ENCODE peak calls at places on chromosomes 13 and 19, in six cellular contexts. D is cardiac muscle cell, B is GM12864, U is heart right ventricle, W is epithelial cell of esophagus, C is AG04449. N is an unnamed sample.

GRCh38 chr19:36771275-36772231 is 1.1 kb downstream of the ZNF850 start:
- DNase-seq in D (peak), B (peak), U (peak), W (peak), C (peak), N (peak)

GRCh38 chr13:97165527-97166425 is 56.4 kb upstream of the MBNL2 start:
- DNase-seq in D (no peak), B (no peak), U (no peak), W (no peak), C (no peak), N (no peak)

GRCh38 chr13:59337070-59337469 is 826.7 kb downstream of the DIAPH3 start:
- DNase-seq in D (no peak), B (no peak), U (peak), W (no peak), C (no peak), N (no peak)

GRCh38 chr13:113528101-113528797 is 37.7 kb upstream of the DCUN1D2 start:
- DNase-seq in D (peak), B (no peak), U (no peak), W (no peak), C (no peak), N (no peak)

GRCh38 chr13:28415994-28416411 is 78.9 kb downstream of the FLT1 start:
- DNase-seq in D (no peak), B (no peak), U (no peak), W (peak), C (no peak), N (no peak)

GRCh38 chr13:51324714-51325440 is 14.6 kb upstream of the SERPINE3 start:
- DNase-seq in D (no peak), B (no peak), U (no peak), W (no peak), C (no peak), N (no peak)

GRCh38 chr19:48698046-48698445 is 2.3 kb downstream of the FUT2 start:
- DNase-seq in D (no peak), B (no peak), U (no peak), W (peak), C (no peak), N (no peak)

GRCh38 chr19:3161453-3161852 is 17.1 kb upstream of the S1PR4 start:
- DNase-seq in D (no peak), B (no peak), U (no peak), W (peak), C (no peak), N (no peak)

GRCh38 chr13:46100191-46100877 is 4.5 kb downstream of the CPB2 start:
- DNase-seq in D (no peak), B (no peak), U (no peak), W (peak), C (no peak), N (no peak)

GRCh38 chr19:1460033-1460995 is 10.4 kb downstream of the APC2 start:
- DNase-seq in D (no peak), B (no peak), U (no peak), W (no peak), C (no peak), N (no peak)

GRCh38 chr19:2237051-2237868 is 636 bp downstream of the SF3A2 start:
- DNase-seq in D (no peak), B (no peak), U (no peak), W (no peak), C (no peak), N (no peak)

GRCh38 chr13:112161441-112162301 is 94.7 kb downstream of the SOX1 start:
- DNase-seq in D (no peak), B (no peak), U (no peak), W (no peak), C (no peak), N (no peak)

GRCh38 chr13:97273341-97273831 is 51.3 kb downstream of the MBNL2 start:
- DNase-seq in D (no peak), B (no peak), U (no peak), W (peak), C (no peak), N (no peak)

GRCh38 chr13:21435710-21436151 is 23.4 kb downstream of the ZDHHC20 start:
- DNase-seq in D (no peak), B (peak), U (peak), W (peak), C (peak), N (peak)

GRCh38 chr19:28472111-28472510 is 740.8 kb downstream of the UQCRFS1 start:
- DNase-seq in D (no peak), B (no peak), U (no peak), W (no peak), C (no peak), N (no peak)

GRCh38 chr19:36110487-36111199 is at the start of gene OVOL3:
- DNase-seq in D (no peak), B (no peak), U (no peak), W (no peak), C (no peak), N (no peak)

GRCh38 chr13:101018720-101019119 is 344.1 kb upstream of the TMTC4 start:
- DNase-seq in D (no peak), B (no peak), U (no peak), W (peak), C (peak), N (peak)

GRCh38 chr19:703651-704446 is 4.9 kb upstream of the PALM start:
- DNase-seq in D (peak), B (no peak), U (peak), W (peak), C (no peak), N (no peak)

GRCh38 chr19:50330365-50331078 is 1.3 kb upstream of the KCNC3 start:
- DNase-seq in D (peak), B (no peak), U (peak), W (no peak), C (no peak), N (no peak)

GRCh38 chr13:112226320-112227002 is 149.7 kb upstream of the SPACA7 start:
- DNase-seq in D (no peak), B (no peak), U (no peak), W (no peak), C (no peak), N (no peak)

GRCh38 chr13:30159446-30159839 is 147.9 kb downstream of the KATNAL1 start:
- DNase-seq in D (no peak), B (no peak), U (no peak), W (peak), C (peak), N (no peak)

GRCh38 chr13:107581009-107581408 is 634.3 kb downstream of the LIG4 start:
- DNase-seq in D (no peak), B (no peak), U (no peak), W (no peak), C (no peak), N (no peak)

GRCh38 chr19:662207-662961 is 630 bp downstream of the RNF126 start:
- DNase-seq in D (peak), B (no peak), U (no peak), W (peak), C (no peak), N (no peak)

GRCh38 chr19:19637523-19638251 is 5.8 kb downstream of the GMIP start:
- DNase-seq in D (no peak), B (no peak), U (no peak), W (no peak), C (no peak), N (no peak)

GRCh38 chr13:111158136-111158805 is 43.2 kb downstream of the ARHGEF7 start:
- DNase-seq in D (no peak), B (no peak), U (no peak), W (peak), C (no peak), N (no peak)

GRCh38 chr13:38697628-38698333 is 10.9 kb downstream of the FREM2 start:
- DNase-seq in D (peak), B (no peak), U (no peak), W (peak), C (no peak), N (no peak)

GRCh38 chr19:38425222-38425809 is 703 bp downstream of the RASGRP4 start:
- DNase-seq in D (no peak), B (no peak), U (no peak), W (no peak), C (no peak), N (no peak)

GRCh38 chr19:38421856-38422255 is 4.2 kb downstream of the RASGRP4 start:
- DNase-seq in D (no peak), B (no peak), U (no peak), W (no peak), C (no peak), N (no peak)

GRCh38 chr19:38425810-38426466 is at the start of gene RASGRP4:
- DNase-seq in D (no peak), B (no peak), U (peak), W (no peak), C (no peak), N (no peak)

GRCh38 chr19:38422405-38422804 is 3.6 kb downstream of the RASGRP4 start:
- DNase-seq in D (no peak), B (no peak), U (no peak), W (no peak), C (no peak), N (no peak)

GRCh38 chr19:38424272-38424671 is 1.7 kb downstream of the RASGRP4 start:
- DNase-seq in D (no peak), B (no peak), U (no peak), W (no peak), C (no peak), N (no peak)
- TF ChIP-seq CTCF in D (no peak), B (no peak), U (no peak), W (no peak), C (no peak), N (no peak)

GRCh38 chr13:48232420-48233096 is 448 bp upstream of the ITM2B start:
- DNase-seq in D (no peak), B (no peak), U (peak), W (no peak), C (no peak), N (no peak)

GRCh38 chr13:48230541-48230940 is 2.5 kb upstream of the ITM2B start:
- DNase-seq in D (no peak), B (no peak), U (no peak), W (no peak), C (no peak), N (no peak)

GRCh38 chr13:48231080-48231479 is 1.9 kb upstream of the ITM2B start:
- DNase-seq in D (no peak), B (no peak), U (no peak), W (no peak), C (no peak), N (no peak)

GRCh38 chr13:48233097-48233885 is at the start of gene ITM2B:
- DNase-seq in D (peak), B (no peak), U (peak), W (peak), C (no peak), N (no peak)

GRCh38 chr13:48231948-48232347 is 1.1 kb upstream of the ITM2B start:
- DNase-seq in D (no peak), B (no peak), U (no peak), W (no peak), C (no peak), N (no peak)
- TF ChIP-seq CTCF in D (no peak), B (no peak), U (no peak), W (no peak), C (no peak), N (no peak)

GRCh38 chr19:5603626-5604025 is 18.9 kb downstream of the SAFB2 start:
- DNase-seq in D (no peak), B (no peak), U (no peak), W (no peak), C (no peak), N (no peak)
- TF ChIP-seq CTCF in D (no peak), B (no peak), U (no peak), W (no peak), C (no peak), N (no peak)

DNA sequence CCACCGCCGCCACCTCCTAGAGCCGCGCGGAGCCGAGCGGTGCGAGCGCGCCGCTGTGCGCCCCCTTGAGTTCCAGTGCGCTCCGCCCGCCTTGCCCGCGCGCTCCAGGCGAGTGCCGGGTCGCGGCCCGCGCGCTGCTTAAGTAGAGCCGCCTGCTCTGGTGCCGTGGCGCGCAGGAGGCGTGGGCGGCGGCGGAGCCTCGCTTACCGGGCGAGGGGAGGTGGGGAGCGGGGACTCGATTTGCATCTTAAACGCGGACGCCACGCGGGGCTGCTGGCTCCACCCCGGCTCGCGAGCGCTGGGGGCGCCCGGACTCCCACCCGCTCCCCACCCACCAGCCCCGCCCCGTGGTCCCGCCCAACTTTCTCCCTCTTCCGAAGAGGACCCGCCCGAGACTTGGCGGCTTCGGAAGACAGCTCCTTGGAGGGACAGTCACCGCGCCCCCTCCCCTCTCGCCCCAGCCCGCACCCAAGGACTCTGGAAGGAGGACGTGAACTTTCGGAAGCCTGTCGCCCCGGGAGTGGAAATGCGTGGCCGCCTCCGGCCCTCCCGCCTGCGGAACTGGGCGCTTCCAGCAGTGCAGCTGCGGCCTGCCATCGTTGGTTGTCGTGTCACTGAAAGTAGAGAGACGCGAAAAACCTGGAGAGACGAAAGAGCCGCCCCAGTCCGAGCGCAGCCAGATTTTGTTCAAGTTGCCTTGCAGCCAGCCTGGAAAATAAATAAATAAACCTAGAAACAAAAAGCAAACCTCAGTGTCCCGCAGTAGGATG is at the start of gene KCTD12:
- DNase-seq in D (peak), B (peak), U (peak), W (peak), C (no peak), N (peak)
- TF ChIP-seq CTCF in D (peak), B (no peak), U (peak), W (no peak), C (peak), N (peak)

GRCh38 chr19:46788101-46788967 is at the start of gene SLC1A5:
- DNase-seq in D (peak), B (peak), U (peak), W (peak), C (peak), N (peak)
- TF ChIP-seq CTCF in D (no peak), B (no peak), U (no peak), W (no peak), C (no peak), N (no peak)

DNA sequence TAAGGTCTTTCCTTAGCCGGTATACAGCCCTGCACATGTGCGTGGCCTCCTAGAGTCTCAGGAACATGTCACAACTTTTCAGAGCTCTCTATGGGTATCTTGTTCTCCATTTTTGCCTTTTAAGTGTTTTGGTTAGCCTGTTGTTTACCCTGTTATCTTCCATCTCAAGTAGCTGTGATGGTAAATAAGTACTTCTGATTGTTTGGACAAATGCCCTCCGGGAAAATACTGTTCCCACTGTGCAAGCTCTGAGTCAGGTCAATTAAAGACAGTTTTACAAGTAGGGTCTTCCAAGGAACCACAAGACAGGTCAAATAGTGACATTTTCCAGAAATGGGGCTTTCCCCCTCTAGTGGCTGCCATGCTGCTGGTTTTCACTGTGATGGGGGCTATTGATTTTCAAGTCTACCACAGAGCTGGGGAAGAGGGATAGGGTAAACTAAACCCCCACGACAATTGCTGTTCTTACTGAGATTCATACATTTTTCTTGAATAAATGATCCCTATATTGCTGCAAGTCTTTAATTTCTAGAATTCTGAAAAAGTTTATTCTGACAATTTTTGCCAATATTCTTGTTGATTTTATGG is 109.5 kb downstream of the TM9SF2 start:
- DNase-seq in D (no peak), B (no peak), U (no peak), W (peak), C (no peak), N (no peak)
- TF ChIP-seq CTCF in D (peak), B (no peak), U (no peak), W (no peak), C (no peak), N (peak)

GRCh38 chr19:17036640-17037039 is 10.0 kb upstream of the CPAMD8 start:
- DNase-seq in D (no peak), B (no peak), U (no peak), W (no peak), C (no peak), N (no peak)

GRCh38 chr19:17037184-17037583 is 10.6 kb upstream of the CPAMD8 start:
- DNase-seq in D (no peak), B (no peak), U (no peak), W (no peak), C (no peak), N (no peak)

GRCh38 chr19:17031741-17032140 is 5.1 kb upstream of the CPAMD8 start:
- DNase-seq in D (no peak), B (no peak), U (no peak), W (no peak), C (no peak), N (no peak)

GRCh38 chr19:17037966-17038500 is 11.4 kb upstream of the CPAMD8 start:
- DNase-seq in D (no peak), B (no peak), U (no peak), W (no peak), C (no peak), N (no peak)

DNA sequence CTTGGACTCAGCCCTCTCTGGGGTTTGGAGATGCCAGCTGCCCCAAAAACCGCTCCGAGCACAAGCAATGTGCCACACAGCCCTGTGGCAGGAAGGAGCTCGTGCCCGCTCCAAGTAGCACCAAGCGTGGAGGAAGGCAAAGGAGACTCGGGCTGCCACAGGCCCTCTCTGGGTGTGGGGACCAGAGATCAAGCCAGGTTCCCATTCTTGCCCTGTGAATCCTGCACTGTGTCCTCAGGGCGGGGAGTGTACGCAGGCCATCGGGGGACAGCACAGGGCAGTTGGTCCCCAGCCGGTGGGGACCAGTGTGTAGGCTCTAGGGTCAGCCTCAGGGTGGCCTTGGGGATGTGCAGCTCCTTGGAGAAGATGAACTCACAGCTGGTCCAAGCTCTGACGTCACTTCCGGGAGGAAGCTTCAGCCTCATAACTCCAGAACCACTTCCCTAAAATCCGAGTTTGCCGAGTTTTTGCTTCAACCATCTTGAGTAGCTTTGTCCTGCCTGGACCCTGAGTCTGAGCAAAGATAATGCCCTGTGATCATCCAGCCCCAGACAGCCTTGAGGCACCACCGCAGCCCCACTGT is 9.3 kb upstream of the CPAMD8 start:
- DNase-seq in D (no peak), B (peak), U (peak), W (no peak), C (no peak), N (no peak)
- TF ChIP-seq CTCF in D (no peak), B (no peak), U (no peak), W (no peak), C (no peak), N (no peak)

DNA sequence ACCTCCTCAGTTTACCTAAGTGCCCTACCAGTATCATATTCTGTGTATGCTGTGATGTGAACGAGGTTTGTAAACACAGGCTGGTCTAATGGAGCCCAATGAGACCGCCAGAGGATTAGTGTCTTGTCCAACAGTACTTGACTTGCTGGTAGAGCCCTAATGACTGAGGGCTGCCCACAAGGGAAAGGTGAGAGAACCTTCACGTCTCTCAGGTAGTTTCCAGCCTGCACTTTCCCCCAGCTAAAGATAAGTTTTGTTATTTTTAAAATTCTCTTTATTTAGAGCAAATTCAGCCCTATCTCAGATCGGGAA is 498 bp upstream of the RBM26 start:
- DNase-seq in D (no peak), B (no peak), U (no peak), W (no peak), C (no peak), N (no peak)
- TF ChIP-seq CTCF in D (no peak), B (peak), U (no peak), W (no peak), C (no peak), N (no peak)

N was measured in AG09319.